ENCODE peak calls at places on chromosomes 16 and 17, in eight cellular contexts. X, M, Y, Q, D, O, B and Z are unnamed samples.

GRCh38 chr17:36814958-36815357 is 122.3 kb upstream of the LHX1 start:
- DNase-seq in X (no peak), M (no peak), Y (no peak), Q (no peak), D (no peak), O (no peak), B (no peak), Z (no peak)

GRCh38 chr17:10737168-10737622 is 7.4 kb upstream of the TMEM220 start:
- DNase-seq in X (no peak), M (no peak), Y (peak; percentile 31), Q (peak; percentile 44), D (peak; percentile 88), O (peak; percentile 51), B (peak; percentile 77), Z (peak; percentile 48)

GRCh38 chr16:12059216-12059769 is 82.8 kb downstream of the SNX29 start:
- DNase-seq in X (no peak), M (no peak), Y (peak; percentile 28), Q (no peak), D (no peak), O (no peak), B (no peak), Z (peak; percentile 28)

GRCh38 chr16:67966549-67967182 is 1.8 kb downstream of the SLC12A4 start:
- DNase-seq in X (no peak), M (no peak), Y (no peak), Q (no peak), D (no peak), O (peak; percentile 65), B (no peak), Z (no peak)

GRCh38 chr17:77581480-77581879 is 377.0 kb upstream of the TNRC6C start:
- DNase-seq in X (no peak), M (no peak), Y (no peak), Q (no peak), D (no peak), O (no peak), B (no peak), Z (no peak)

GRCh38 chr16:85477801-85478363 is 135.2 kb upstream of the GSE1 start:
- DNase-seq in X (no peak), M (no peak), Y (no peak), Q (no peak), D (no peak), O (no peak), B (no peak), Z (no peak)

GRCh38 chr16:56801762-56802161 is 63.2 kb upstream of the SLC12A3 start:
- DNase-seq in X (no peak), M (no peak), Y (no peak), Q (no peak), D (no peak), O (no peak), B (no peak), Z (no peak)

GRCh38 chr17:28133562-28133970 is 91.1 kb downstream of the NLK start:
- DNase-seq in X (no peak), M (no peak), Y (no peak), Q (no peak), D (no peak), O (no peak), B (no peak), Z (no peak)

GRCh38 chr16:49453983-49454382 is 80.4 kb downstream of the C16orf78 start:
- DNase-seq in X (no peak), M (no peak), Y (no peak), Q (no peak), D (no peak), O (peak; percentile 18), B (no peak), Z (no peak)

GRCh38 chr16:30585022-30585399 is 486 bp downstream of the ZNF785 start:
- DNase-seq in X (no peak), M (no peak), Y (peak; percentile 29), Q (no peak), D (no peak), O (peak; percentile 56), B (no peak), Z (no peak)

GRCh38 chr17:74519951-74520553 is 11.2 kb downstream of the CD300LB start:
- DNase-seq in X (no peak), M (no peak), Y (peak; percentile 69), Q (no peak), D (peak; percentile 61), O (no peak), B (no peak), Z (no peak)

GRCh38 chr17:3667366-3668278 is 756 bp downstream of the TAX1BP3 start:
- DNase-seq in X (no peak), M (no peak), Y (peak; percentile 39), Q (peak; percentile 93), D (peak; percentile 91), O (peak; percentile 88), B (peak; percentile 66), Z (peak; percentile 82)

GRCh38 chr16:3134338-3135119 is at the start of gene ZNF213:
- DNase-seq in X (peak; percentile 92), M (peak; percentile 86), Y (peak; percentile 94), Q (peak; percentile 94), D (peak; percentile 98), O (peak; percentile 98), B (peak; percentile 93), Z (peak; percentile 98)
- TF ChIP-seq POLR2A in X (peak; percentile 79), M (no peak), Y (peak; percentile 89), Q (peak; percentile 98), D (peak; percentile 88), O (peak; percentile 90), B (peak; percentile 73), Z (peak; percentile 94)

GRCh38 chr17:45092932-45093430 is 31.9 kb downstream of the NMT1 start:
- DNase-seq in X (no peak), M (no peak), Y (peak; percentile 29), Q (peak; percentile 82), D (peak; percentile 76), O (no peak), B (peak; percentile 82), Z (no peak)
- TF ChIP-seq POLR2A in X (no peak), M (no peak), Y (no peak), Q (no peak), D (no peak), O (no peak), B (no peak), Z (no peak)

GRCh38 chr16:70686376-70687171 is 721 bp upstream of the MTSS2 start:
- DNase-seq in X (no peak), M (no peak), Y (no peak), Q (no peak), D (no peak), O (no peak), B (no peak), Z (no peak)

GRCh38 chr16:70687172-70687531 is 1.3 kb upstream of the MTSS2 start:
- DNase-seq in X (no peak), M (no peak), Y (no peak), Q (no peak), D (no peak), O (peak; percentile 44), B (no peak), Z (no peak)

GRCh38 chr16:70684146-70685060 is 1.4 kb downstream of the MTSS2 start:
- DNase-seq in X (no peak), M (no peak), Y (no peak), Q (no peak), D (no peak), O (no peak), B (no peak), Z (no peak)

GRCh38 chr16:70685938-70686375 is at the start of gene MTSS2:
- DNase-seq in X (no peak), M (no peak), Y (peak; percentile 37), Q (peak; percentile 91), D (peak; percentile 83), O (peak; percentile 91), B (peak; percentile 72), Z (peak; percentile 79)

GRCh38 chr16:70685061-70685937 is 554 bp downstream of the MTSS2 start:
- DNase-seq in X (no peak), M (no peak), Y (no peak), Q (no peak), D (no peak), O (peak; percentile 35), B (no peak), Z (peak; percentile 70)
- TF ChIP-seq POLR2A in X (no peak), M (no peak), Y (no peak), Q (no peak), D (no peak), O (no peak), B (no peak), Z (no peak)

GRCh38 chr17:57990037-57990436 is 2.0 kb upstream of the VEZF1 start:
- DNase-seq in X (no peak), M (no peak), Y (no peak), Q (no peak), D (no peak), O (no peak), B (no peak), Z (no peak)

GRCh38 chr17:57987582-57988300 is at the start of gene VEZF1:
- DNase-seq in X (peak; percentile 72), M (no peak), Y (peak; percentile 69), Q (peak; percentile 81), D (peak; percentile 76), O (peak; percentile 84), B (peak; percentile 41), Z (peak; percentile 88)

GRCh38 chr17:57989011-57989345 is 924 bp upstream of the VEZF1 start:
- DNase-seq in X (no peak), M (no peak), Y (no peak), Q (no peak), D (peak; percentile 59), O (peak; percentile 72), B (no peak), Z (peak; percentile 48)

GRCh38 chr17:57986841-57987581 is 1.0 kb downstream of the VEZF1 start:
- DNase-seq in X (no peak), M (no peak), Y (peak; percentile 39), Q (peak; percentile 45), D (peak; percentile 48), O (peak; percentile 55), B (no peak), Z (peak; percentile 71)

DNA sequence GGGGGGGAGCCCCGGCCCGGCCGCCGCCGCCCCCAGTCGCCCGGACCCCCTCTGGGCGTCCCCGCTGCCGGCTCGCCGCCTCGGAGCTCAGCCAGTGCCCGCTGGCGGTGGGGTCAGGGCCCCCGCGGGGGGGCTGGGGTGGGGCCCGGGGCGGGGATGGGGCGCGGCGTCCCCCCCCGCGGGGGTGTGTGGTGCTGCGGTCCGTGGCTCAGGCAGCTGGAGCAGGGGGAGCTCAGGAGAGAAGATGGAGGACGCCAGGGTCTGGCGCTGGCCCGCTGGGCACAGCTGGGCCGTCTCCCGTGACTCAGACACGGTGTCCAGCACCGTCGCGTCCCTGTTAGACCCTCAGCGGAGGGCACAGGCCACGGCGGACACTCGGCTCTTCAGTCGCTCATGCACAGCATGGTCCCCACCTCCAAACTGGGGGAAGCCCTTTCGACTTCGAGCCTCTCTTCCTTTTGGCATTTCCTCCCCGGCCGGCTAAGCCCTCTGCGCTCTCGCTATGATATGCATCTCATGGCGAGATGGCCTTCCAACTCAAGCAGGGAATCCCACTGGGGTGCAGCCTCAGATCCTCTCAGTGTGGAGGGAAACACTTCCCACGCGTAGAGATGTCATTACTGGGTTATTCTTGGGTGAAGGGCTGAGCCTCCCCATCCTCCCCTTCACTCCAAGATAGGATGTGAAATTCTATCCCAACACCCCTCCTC is 402 bp upstream of the VEZF1 start:
- DNase-seq in X (peak; percentile 87), M (no peak), Y (peak; percentile 71), Q (peak; percentile 73), D (peak; percentile 74), O (peak; percentile 79), B (peak; percentile 32), Z (peak; percentile 85)
- TF ChIP-seq POLR2A in X (peak; percentile 93), M (no peak), Y (no peak), Q (no peak), D (peak; percentile 84), O (peak; percentile 85), B (no peak), Z (peak; percentile 84)

GRCh38 chr16:2267913-2268666 is at the start of gene RNPS1:
- DNase-seq in X (peak; percentile 100), M (peak; percentile 79), Y (peak; percentile 93), Q (peak; percentile 96), D (peak; percentile 96), O (peak; percentile 98), B (peak; percentile 93), Z (peak; percentile 97)
- TF ChIP-seq POLR2A in X (peak; percentile 92), M (no peak), Y (peak; percentile 89), Q (peak; percentile 99), D (peak; percentile 96), O (peak; percentile 97), B (peak; percentile 98), Z (peak; percentile 98)

GRCh38 chr16:46973457-46974324 is at the start of gene DNAJA2:
- DNase-seq in X (peak; percentile 79), M (peak; percentile 50), Y (peak; percentile 93), Q (peak; percentile 92), D (peak; percentile 92), O (peak; percentile 93), B (peak; percentile 90), Z (peak; percentile 92)
- TF ChIP-seq POLR2A in X (peak; percentile 84), M (no peak), Y (peak; percentile 86), Q (peak; percentile 94), D (peak; percentile 85), O (peak; percentile 90), B (peak; percentile 84), Z (peak; percentile 88)